ENCODE peak calls at places on chromosomes 13 and 19, in five cellular contexts. S is stimulated activated CD4-positive, alpha-beta T cell treated with anti-CD3 and anti-CD28 coated beads, TNF-alpha, amount 100 ng/mL, for 4 hours; H is NCI-H1092; B is tibial nerve; N is hippocampal formation. C is an unnamed sample.

GRCh38 chr13:33252103-33252502 is 33.5 kb downstream of the STARD13 start:
- DNase-seq in B (no peak), N (no peak), S (no peak), H (no peak), C (no peak)

GRCh38 chr19:43769256-43769655 is 11.5 kb downstream of the KCNN4 start:
- DNase-seq in H (no peak), N (no peak), S (no peak), B (no peak), C (no peak)

GRCh38 chr13:46947425-46948191 is 50.8 kb upstream of the HTR2A start:
- DNase-seq in N (no peak), S (no peak), H (no peak), B (no peak), C (no peak)

GRCh38 chr19:18364826-18365528 is 21.0 kb upstream of the GDF15 start:
- DNase-seq in H (no peak), N (no peak), S (no peak), B (no peak), C (peak)

GRCh38 chr13:51397262-51397933 is 55.4 kb downstream of the INTS6 start:
- DNase-seq in N (no peak), S (no peak), H (no peak), B (peak), C (peak)

GRCh38 chr13:79803939-79804487 is 323.1 kb downstream of the NDFIP2 start:
- DNase-seq in H (no peak), S (no peak), N (no peak), B (no peak), C (no peak)

GRCh38 chr19:3958836-3959765 is 11.8 kb downstream of the DAPK3 start:
- DNase-seq in H (no peak), B (no peak), N (no peak), S (no peak), C (no peak)

GRCh38 chr13:52127783-52128702 is 830 bp downstream of the NEK5 start:
- DNase-seq in S (peak), N (peak), B (no peak), H (peak), C (peak)

GRCh38 chr19:20038358-20039202 is 725 bp downstream of the ZNF682 start:
- DNase-seq in S (no peak), B (no peak), N (no peak), H (no peak), C (peak)

GRCh38 chr19:42343344-42344110 is 18.1 kb downstream of the MEGF8 start:
- DNase-seq in N (no peak), B (no peak), S (no peak), H (no peak), C (no peak)

GRCh38 chr13:38879278-38879677 is 111.4 kb downstream of the STOML3 start:
- DNase-seq in H (no peak), N (no peak), B (no peak), S (no peak), C (peak)

GRCh38 chr13:39503048-39503447 is 99.9 kb downstream of the LHFPL6 start:
- DNase-seq in S (no peak), H (no peak), N (no peak), B (no peak), C (no peak)

GRCh38 chr19:8141726-8142524 is 7.5 kb downstream of the FBN3 start:
- DNase-seq in B (no peak), S (no peak), H (no peak), N (no peak), C (no peak)

GRCh38 chr19:21398851-21399250 is 1.9 kb downstream of the ZNF493 start:
- DNase-seq in S (no peak), B (no peak), H (no peak), N (no peak), C (peak)

GRCh38 chr13:110559429-110559943 is 2.0 kb downstream of the RAB20 start:
- DNase-seq in H (no peak), N (no peak), B (no peak), S (no peak), C (no peak)

GRCh38 chr19:39139305-39140194 is 14.0 kb downstream of the PAK4 start:
- DNase-seq in N (no peak), S (no peak), H (no peak), B (no peak), C (no peak)

GRCh38 chr13:42891591-42891990 is 100.5 kb downstream of the EPSTI1 start:
- DNase-seq in N (no peak), H (no peak), S (no peak), B (no peak), C (no peak)

GRCh38 chr19:3783660-3784584 is 2.3 kb downstream of the MATK start:
- DNase-seq in N (no peak), B (no peak), S (no peak), H (no peak), C (no peak)

GRCh38 chr13:110662105-110662504 is 43.8 kb downstream of the CARS2 start:
- DNase-seq in N (no peak), S (no peak), H (no peak), B (no peak), C (no peak)

GRCh38 chr19:47049307-47049700 is 880 bp upstream of the TMEM160 start:
- DNase-seq in H (no peak), B (no peak), N (no peak), S (no peak), C (peak)

GRCh38 chr19:27774337-27774736 is 1438.6 kb downstream of the UQCRFS1 start:
- DNase-seq in H (no peak), S (no peak), B (no peak), N (no peak), C (no peak)

GRCh38 chr19:29551774-29552173 is 26.0 kb downstream of the VSTM2B start:
- DNase-seq in B (no peak), H (no peak), N (no peak), S (no peak), C (no peak)

GRCh38 chr13:39268398-39268797 is 230.1 kb downstream of the NHLRC3 start:
- DNase-seq in B (no peak), H (no peak), N (no peak), S (no peak), C (no peak)

GRCh38 chr13:99385161-99385560 is 78.0 kb upstream of the GPR183 start:
- DNase-seq in H (no peak), N (no peak), S (no peak), B (no peak), C (no peak)

GRCh38 chr13:42777476-42777875 is 3.9 kb upstream of the FAM216B start:
- DNase-seq in N (no peak), B (no peak), H (no peak), S (no peak), C (no peak)

GRCh38 chr19:4807188-4807587 is 15.7 kb downstream of the FEM1A start:
- DNase-seq in N (no peak), S (no peak), B (no peak), H (no peak), C (no peak)

GRCh38 chr13:85366759-85367417 is 432.3 kb downstream of the SLITRK6 start:
- DNase-seq in B (no peak), H (no peak), S (no peak), N (no peak), C (no peak)

GRCh38 chr13:98118865-98119264 is 24.0 kb upstream of the FARP1 start:
- DNase-seq in B (no peak), N (no peak), S (no peak), H (no peak), C (no peak)

C was measured in astrocyte.